ENCODE peak calls at places on chromosomes 2 and 18, in seven cellular contexts. Z is neuronal stem cell, J is IMR-90, F is thoracic aorta, K is right cardiac atrium, M is GM12878, Y is stomach. R is an unnamed sample.

GRCh38 chr2:118122768-118123335 is 34.6 kb downstream of the INSIG2 start:
- DNase-seq in J (no peak), F (no peak), K (no peak), Y (no peak), M (peak; percentile 43), Z (no peak), R (no peak)

GRCh38 chr2:26720322-26721166 is 28.0 kb downstream of the KCNK3 start:
- DNase-seq in F (peak; percentile 54), K (peak; percentile 96), M (no peak), Y (peak; percentile 88), Z (no peak), J (peak; percentile 82), R (peak; percentile 97)

GRCh38 chr2:109715302-109715937 is 78.7 kb upstream of the RGPD5 start:
- DNase-seq in Z (no peak), F (no peak), M (no peak), J (no peak), Y (peak; percentile 50), K (no peak), R (peak; percentile 32)

GRCh38 chr2:183248866-183249567 is 124.8 kb downstream of the NUP35 start:
- DNase-seq in Y (no peak), Z (peak; percentile 32), M (no peak), K (no peak), J (peak; percentile 23), F (no peak), R (peak; percentile 36)

GRCh38 chr2:163563336-163563735 is 172.5 kb downstream of the FIGN start:
- DNase-seq in M (no peak), K (no peak), F (no peak), Z (no peak), J (no peak), Y (no peak), R (no peak)

GRCh38 chr2:65722028-65722427 is 289.6 kb upstream of the SPRED2 start:
- DNase-seq in Z (peak; percentile 29), M (no peak), K (peak; percentile 82), F (no peak), Y (peak; percentile 44), J (peak; percentile 10), R (peak; percentile 82)

GRCh38 chr18:34299828-34300227 is 75.1 kb upstream of the NOL4 start:
- DNase-seq in F (no peak), Y (no peak), M (no peak), J (no peak), K (no peak), Z (no peak), R (no peak)

GRCh38 chr18:9055185-9055584 is 47.3 kb upstream of the NDUFV2 start:
- DNase-seq in Y (no peak), M (no peak), Z (no peak), F (no peak), K (no peak), J (peak; percentile 86), R (no peak)

GRCh38 chr2:234981197-234982095 is 29.6 kb downstream of the SH3BP4 start:
- DNase-seq in K (peak; percentile 91), Y (peak; percentile 63), F (peak; percentile 75), Z (peak; percentile 54), J (peak; percentile 100), M (no peak), R (peak; percentile 99)

GRCh38 chr18:26089247-26090129 is 925 bp downstream of the SS18 start:
- DNase-seq in K (no peak), Y (no peak), M (no peak), F (no peak), Z (peak; percentile 35), J (peak; percentile 49), R (peak; percentile 18)

GRCh38 chr2:84873350-84873749 is 7.5 kb downstream of the TRABD2A start:
- DNase-seq in Z (no peak), M (no peak), F (no peak), J (no peak), K (no peak), Y (no peak), R (no peak)

GRCh38 chr18:32714571-32715148 is 58.2 kb downstream of the KLHL14 start:
- DNase-seq in M (peak; percentile 12), F (no peak), Y (peak; percentile 36), J (peak; percentile 51), K (no peak), Z (peak; percentile 65), R (peak; percentile 70)

GRCh38 chr2:223100061-223100511 is 48.1 kb downstream of the KCNE4 start:
- DNase-seq in M (no peak), Z (no peak), Y (no peak), J (peak; percentile 77), K (peak; percentile 87), F (no peak), R (peak; percentile 89)

GRCh38 chr2:20382965-20383800 is 32.5 kb upstream of the PUM2 start:
- DNase-seq in K (no peak), J (peak; percentile 92), F (no peak), Z (no peak), M (no peak), Y (no peak), R (no peak)

GRCh38 chr2:100276716-100277115 is 45.6 kb downstream of the LONRF2 start:
- DNase-seq in F (no peak), Y (no peak), M (no peak), Z (no peak), K (no peak), J (no peak), R (no peak)

GRCh38 chr2:112342067-112342466 is 66.7 kb downstream of the ZC3H6 start:
- DNase-seq in J (no peak), Z (no peak), M (no peak), K (no peak), F (no peak), Y (no peak), R (no peak)

DNA sequence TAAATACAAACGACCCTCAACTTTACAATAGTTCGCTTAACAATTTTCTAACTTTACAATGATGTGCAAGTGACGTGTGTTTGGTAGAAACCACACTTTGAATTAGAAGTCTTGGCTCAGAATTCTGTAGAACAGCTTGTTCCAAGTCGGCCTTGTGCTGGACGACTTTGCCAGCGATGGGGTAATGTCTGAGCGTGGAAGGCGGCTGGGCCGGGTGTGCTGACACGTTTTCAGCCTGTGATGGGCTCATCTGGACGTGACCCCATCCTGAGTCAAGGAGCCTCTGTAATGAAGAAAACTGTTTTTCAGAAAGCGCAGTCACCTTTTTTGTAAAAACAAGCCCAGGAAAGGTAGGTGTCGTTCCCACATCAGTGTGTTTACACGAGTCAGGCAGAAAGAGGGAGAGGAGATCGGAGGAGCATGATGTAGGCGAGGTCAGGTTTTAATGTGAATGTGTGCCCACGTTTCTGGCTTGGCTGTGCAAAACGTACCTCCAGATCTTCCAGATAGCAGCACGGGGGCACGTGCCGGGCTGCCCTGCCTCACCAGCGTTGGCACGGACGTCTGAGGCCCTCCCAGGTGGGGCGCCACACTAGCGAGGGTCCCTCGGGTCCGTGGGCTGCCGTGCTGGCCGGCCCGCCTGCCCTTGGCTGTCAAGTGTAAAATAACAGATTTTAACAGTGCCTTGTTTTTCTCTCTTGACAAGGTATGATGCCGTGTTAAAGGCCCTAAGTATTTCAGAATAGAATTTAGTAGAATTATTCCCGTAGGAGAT is 54.6 kb downstream of the CTDP1 start:
- DNase-seq in M (no peak), F (no peak), J (no peak), Y (no peak), Z (no peak), K (no peak), R (no peak)
- H3K9me3 ChIP-seq in M (peaks cover 25% of the 10 kb centered on the region), F (peaks cover 33% of the 10 kb centered on the region), J (peaks cover 35% of the 10 kb centered on the region), Y (peaks cover 35% of the 10 kb centered on the region), Z (peaks cover 67% of the 10 kb centered on the region), K (no peaks in the 10 kb centered on the region), R (no peaks in the 10 kb centered on the region)

DNA sequence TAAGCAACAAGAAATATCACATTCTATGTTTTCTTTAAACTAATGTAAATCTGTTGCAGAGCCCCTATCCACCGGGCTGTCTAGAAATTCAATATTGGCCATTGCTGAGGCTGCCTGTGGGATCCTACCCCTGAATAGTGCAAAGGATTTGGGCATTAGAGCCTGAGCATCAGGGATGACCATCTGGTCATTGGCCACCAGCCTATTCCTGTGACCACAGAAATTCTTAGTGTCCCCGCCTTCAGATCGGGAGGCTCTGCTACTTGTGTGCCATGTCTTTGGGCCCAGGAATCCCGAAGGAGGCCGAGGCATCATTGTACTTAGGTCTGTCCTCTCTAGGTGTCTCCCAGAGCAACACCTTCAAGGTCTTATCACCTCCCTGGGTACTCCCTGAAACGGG is 73.8 kb downstream of the HRH4 start:
- DNase-seq in K (no peak), Z (no peak), J (no peak), Y (no peak), M (no peak), F (no peak), R (no peak)
- H3K4me1 ChIP-seq in K (no peaks in the 10 kb centered on the region), Z (no peaks in the 10 kb centered on the region), J (peaks cover 2% of the 10 kb centered on the region), Y (no peaks in the 10 kb centered on the region), M (no peaks in the 10 kb centered on the region), F (no peaks in the 10 kb centered on the region), R (no peaks in the 10 kb centered on the region)

GRCh38 chr2:33137331-33137730 is 190.6 kb downstream of the LTBP1 start:
- DNase-seq in Z (no peak), Y (no peak), M (no peak), F (no peak), J (no peak), K (no peak), R (no peak)
- H3K27ac ChIP-seq in Z (no peak overlapping the region), Y (no peak overlapping the region), M (no peak overlapping the region), F (peak overlapping the region; percentile 95), J (peak overlapping the region; percentile 51), K (no peak overlapping the region), R (no peak overlapping the region)

GRCh38 chr2:81987370-81987769 is 1682.8 kb upstream of the LRRTM1 start:
- DNase-seq in K (no peak), J (no peak), M (no peak), F (no peak), Z (no peak), Y (no peak), R (no peak)
- H3K9me3 ChIP-seq in K (no peaks in the 10 kb centered on the region), J (peaks cover 9% of the 10 kb centered on the region), M (no peaks in the 10 kb centered on the region), F (no peaks in the 10 kb centered on the region), Z (no peaks in the 10 kb centered on the region), Y (no peaks in the 10 kb centered on the region), R (no peaks in the 10 kb centered on the region)

GRCh38 chr2:275457-275856 is 10.7 kb downstream of the ACP1 start:
- DNase-seq in Z (no peak), M (peak; percentile 21), F (no peak), K (no peak), Y (no peak), J (no peak), R (no peak)
- H3K4me1 ChIP-seq in Z (no peaks in the 10 kb centered on the region), M (peaks cover 12% of the 10 kb centered on the region), F (no peaks in the 10 kb centered on the region), K (no peaks in the 10 kb centered on the region), Y (no peaks in the 10 kb centered on the region), J (no peaks in the 10 kb centered on the region), R (no peaks in the 10 kb centered on the region)

GRCh38 chr2:217367464-217367863 is 507.6 kb upstream of the TNP1 start:
- DNase-seq in K (no peak), J (peak; percentile 73), M (no peak), F (no peak), Y (no peak), Z (no peak), R (no peak)

GRCh38 chr2:217366246-217366645 is 506.4 kb upstream of the TNP1 start:
- DNase-seq in Y (no peak), Z (no peak), K (no peak), F (no peak), M (no peak), J (no peak), R (no peak)

GRCh38 chr2:217365656-217366055 is 505.8 kb upstream of the TNP1 start:
- DNase-seq in F (no peak), Z (no peak), K (no peak), J (no peak), M (no peak), Y (no peak), R (no peak)

GRCh38 chr2:217364224-217364623 is 504.4 kb upstream of the TNP1 start:
- DNase-seq in M (no peak), K (no peak), J (no peak), Z (no peak), F (no peak), Y (no peak), R (no peak)

GRCh38 chr2:217366996-217367395 is 507.1 kb upstream of the TNP1 start:
- DNase-seq in Y (no peak), F (no peak), K (no peak), J (no peak), M (no peak), Z (no peak), R (no peak)
- H3K27ac ChIP-seq in Y (no peak overlapping the region), F (no peak overlapping the region), K (no peak overlapping the region), J (peak overlapping the region; percentile 96), M (no peak overlapping the region), Z (no peak overlapping the region), R (no peak overlapping the region)